ENCODE peak calls at places on chromosomes 12 and 14, in eight cellular contexts. C is uterus; F is RWPE2; M is frontal cortex; G is activated T-cell treated with anti-CD3 and anti-CD28 coated beads, Interleukin-2, amount 50 U/mL, for 72 hours; Y is heart left ventricle; I is head of caudate nucleus; W is EL. T is an unnamed sample.

GRCh38 chr12:40002178-40003169 is 103.4 kb downstream of the SLC2A13 start:
- DNase-seq in C (no peak), F (no peak), M (no peak), G (no peak), Y (no peak), I (no peak), W (no peak), T (no peak)

GRCh38 chr12:6158749-6159148 is 34.3 kb upstream of the VWF start:
- DNase-seq in C (no peak), F (no peak), M (no peak), G (no peak), Y (no peak), I (no peak), W (no peak), T (no peak)

GRCh38 chr14:96215845-96216244 is 11.2 kb downstream of the BDKRB2 start:
- DNase-seq in C (no peak), F (no peak), M (no peak), G (no peak), Y (no peak), I (no peak), W (no peak), T (no peak)

GRCh38 chr12:25950329-25951115 is 8.0 kb upstream of the RASSF8 start:
- DNase-seq in C (no peak), F (no peak), M (no peak), G (no peak), Y (no peak), I (no peak), W (peak), T (peak)

GRCh38 chr12:51415931-51416330 is 8.7 kb upstream of the SLC4A8 start:
- DNase-seq in C (no peak), F (no peak), M (no peak), G (no peak), Y (no peak), I (no peak), W (no peak), T (peak)

GRCh38 chr12:130266751-130267150 is 70.9 kb upstream of the PIWIL1 start:
- DNase-seq in C (no peak), F (no peak), M (no peak), G (no peak), Y (no peak), I (no peak), W (no peak), T (no peak)

GRCh38 chr12:113841786-113842185 is 124.3 kb downstream of the RBM19 start:
- DNase-seq in C (no peak), F (no peak), M (no peak), G (no peak), Y (no peak), I (no peak), W (no peak), T (no peak)

GRCh38 chr14:101082036-101082435 is 178.5 kb upstream of the RTL1 start:
- DNase-seq in C (no peak), F (no peak), M (no peak), G (no peak), Y (no peak), I (no peak), W (no peak), T (no peak)

GRCh38 chr12:69583203-69583602 is 2.1 kb upstream of the CCT2 start:
- DNase-seq in C (no peak), F (no peak), M (no peak), G (no peak), Y (no peak), I (no peak), W (peak), T (peak)

GRCh38 chr12:128818065-128819022 is 5.4 kb downstream of the SLC15A4 start:
- DNase-seq in C (no peak), F (no peak), M (no peak), G (no peak), Y (peak), I (no peak), W (peak), T (peak)

GRCh38 chr12:11777962-11778361 is 128.5 kb downstream of the ETV6 start:
- DNase-seq in C (no peak), F (no peak), M (no peak), G (no peak), Y (no peak), I (no peak), W (no peak), T (no peak)

GRCh38 chr14:55782166-55782565 is 202.2 kb downstream of the KTN1 start:
- DNase-seq in C (no peak), F (no peak), M (no peak), G (no peak), Y (no peak), I (no peak), W (no peak), T (no peak)

GRCh38 chr14:53925201-53925766 is 31.3 kb downstream of the BMP4 start:
- DNase-seq in C (no peak), F (no peak), M (no peak), G (no peak), Y (no peak), I (no peak), W (peak), T (no peak)

GRCh38 chr12:26088999-26089398 is 35.8 kb downstream of the BHLHE41 start:
- DNase-seq in C (no peak), F (no peak), M (no peak), G (no peak), Y (no peak), I (no peak), W (no peak), T (no peak)

GRCh38 chr14:104717646-104718045 is 6.4 kb upstream of the ADSS1 start:
- DNase-seq in C (no peak), F (no peak), M (no peak), G (no peak), Y (peak), I (no peak), W (no peak), T (no peak)

GRCh38 chr12:32870716-32871115 is 25.9 kb downstream of the PKP2 start:
- DNase-seq in C (no peak), F (no peak), M (no peak), G (no peak), Y (no peak), I (no peak), W (no peak), T (no peak)

GRCh38 chr14:75794615-75795038 is 133.6 kb downstream of the TTLL5 start:
- DNase-seq in C (no peak), F (no peak), M (peak), G (no peak), Y (no peak), I (no peak), W (peak), T (peak)

GRCh38 chr12:108972226-108972757 is 48.6 kb downstream of the SVOP start:
- DNase-seq in C (no peak), F (no peak), M (no peak), G (no peak), Y (no peak), I (no peak), W (no peak), T (no peak)

GRCh38 chr12:94609917-94610443 is 40.4 kb downstream of the TMCC3 start:
- DNase-seq in C (no peak), F (no peak), M (no peak), G (no peak), Y (no peak), I (no peak), W (no peak), T (no peak)

GRCh38 chr12:88572785-88573565 is 7.3 kb downstream of the KITLG start:
- DNase-seq in C (no peak), F (no peak), M (no peak), G (no peak), Y (no peak), I (no peak), W (no peak), T (no peak)

GRCh38 chr12:726281-727140 is 25.9 kb upstream of the WNK1 start:
- DNase-seq in C (no peak), F (no peak), M (no peak), G (no peak), Y (no peak), I (no peak), W (peak), T (peak)

GRCh38 chr14:35378638-35379568 is 25.6 kb downstream of the NFKBIA start:
- DNase-seq in C (no peak), F (no peak), M (no peak), G (no peak), Y (no peak), I (no peak), W (peak), T (no peak)

GRCh38 chr12:65306229-65306602 is 27.7 kb downstream of the MSRB3 start:
- DNase-seq in C (no peak), F (no peak), M (no peak), G (no peak), Y (no peak), I (no peak), W (no peak), T (peak)

GRCh38 chr12:123713398-123714301 is 1.5 kb downstream of the ATP6V0A2 start:
- DNase-seq in C (no peak), F (no peak), M (no peak), G (no peak), Y (no peak), I (no peak), W (peak), T (peak)

GRCh38 chr12:75635606-75636444 is 124.4 kb upstream of the KRR1 start:
- DNase-seq in C (no peak), F (no peak), M (no peak), G (peak), Y (no peak), I (no peak), W (peak), T (peak)

GRCh38 chr14:36646664-36647416 is 14.8 kb upstream of the PAX9 start:
- DNase-seq in C (no peak), F (no peak), M (no peak), G (no peak), Y (no peak), I (no peak), W (no peak), T (no peak)

GRCh38 chr14:44982594-44982993 is 20.6 kb downstream of the TOGARAM1 start:
- DNase-seq in C (no peak), F (no peak), M (no peak), G (no peak), Y (no peak), I (no peak), W (no peak), T (no peak)